ENCODE peak calls at places on chromosome 13, in six cellular contexts. One of them, this sample, is unnamed.

GRCh38 chr13:113566227-113566561 is 18.4 kb upstream of the TFDP1 start:
- DNase-seq in mucosa of descending colon: no peak
- DNase-seq in AG04449: no peak
- DNase-seq in IMR-90: no peak
- DNase-seq in K562: no peak
- DNase-seq in brain microvascular endothelial cell: no peak
- DNase-seq in this sample: no peak

GRCh38 chr13:48840366-48840765 is 135.3 kb upstream of the FNDC3A start:
- DNase-seq in mucosa of descending colon: no peak
- DNase-seq in AG04449: no peak
- DNase-seq in IMR-90: no peak
- DNase-seq in K562: no peak
- DNase-seq in brain microvascular endothelial cell: no peak
- DNase-seq in this sample: no peak

GRCh38 chr13:49995535-49996165 is 1.2 kb upstream of the TRIM13 start:
- DNase-seq in mucosa of descending colon: no peak
- DNase-seq in AG04449: no peak
- DNase-seq in IMR-90: no peak
- DNase-seq in K562: no peak
- DNase-seq in brain microvascular endothelial cell: peak; percentile 16
- DNase-seq in this sample: peak; percentile 50

GRCh38 chr13:102289606-102290005 is 112.2 kb downstream of the FGF14 start:
- DNase-seq in mucosa of descending colon: no peak
- DNase-seq in AG04449: no peak
- DNase-seq in IMR-90: peak; percentile 8
- DNase-seq in K562: no peak
- DNase-seq in brain microvascular endothelial cell: no peak
- DNase-seq in this sample: no peak

GRCh38 chr13:106691251-106691650 is 123.3 kb upstream of the ARGLU1 start:
- DNase-seq in mucosa of descending colon: no peak
- DNase-seq in AG04449: no peak
- DNase-seq in IMR-90: no peak
- DNase-seq in K562: no peak
- DNase-seq in brain microvascular endothelial cell: no peak
- DNase-seq in this sample: no peak

GRCh38 chr13:100304241-100304640 is 215.3 kb downstream of the PCCA start:
- DNase-seq in mucosa of descending colon: no peak
- DNase-seq in AG04449: no peak
- DNase-seq in IMR-90: no peak
- DNase-seq in K562: no peak
- DNase-seq in brain microvascular endothelial cell: no peak
- DNase-seq in this sample: no peak

GRCh38 chr13:63345835-63346234 is 1930.2 kb upstream of the PCDH20 start:
- DNase-seq in mucosa of descending colon: no peak
- DNase-seq in AG04449: no peak
- DNase-seq in IMR-90: no peak
- DNase-seq in K562: no peak
- DNase-seq in brain microvascular endothelial cell: no peak
- DNase-seq in this sample: no peak

GRCh38 chr13:114132419-114133121 is at the start of gene RASA3:
- DNase-seq in mucosa of descending colon: peak; percentile 86
- DNase-seq in AG04449: no peak
- DNase-seq in IMR-90: peak; percentile 79
- DNase-seq in K562: peak; percentile 93
- DNase-seq in brain microvascular endothelial cell: peak; percentile 52
- DNase-seq in this sample: peak; percentile 68

GRCh38 chr13:62212246-62212645 is 796.6 kb upstream of the PCDH20 start:
- DNase-seq in mucosa of descending colon: no peak
- DNase-seq in AG04449: no peak
- DNase-seq in IMR-90: no peak
- DNase-seq in K562: no peak
- DNase-seq in brain microvascular endothelial cell: no peak
- DNase-seq in this sample: no peak

GRCh38 chr13:62205273-62205672 is 789.6 kb upstream of the PCDH20 start:
- DNase-seq in mucosa of descending colon: no peak
- DNase-seq in AG04449: no peak
- DNase-seq in IMR-90: no peak
- DNase-seq in K562: no peak
- DNase-seq in brain microvascular endothelial cell: no peak
- DNase-seq in this sample: no peak

GRCh38 chr13:62207388-62207787 is 791.7 kb upstream of the PCDH20 start:
- DNase-seq in mucosa of descending colon: no peak
- DNase-seq in AG04449: no peak
- DNase-seq in IMR-90: no peak
- DNase-seq in K562: no peak
- DNase-seq in brain microvascular endothelial cell: no peak
- DNase-seq in this sample: no peak

GRCh38 chr13:62210951-62211350 is 795.3 kb upstream of the PCDH20 start:
- DNase-seq in mucosa of descending colon: no peak
- DNase-seq in AG04449: no peak
- DNase-seq in IMR-90: no peak
- DNase-seq in K562: no peak
- DNase-seq in brain microvascular endothelial cell: no peak
- DNase-seq in this sample: no peak

GRCh38 chr13:62209539-62209938 is 793.9 kb upstream of the PCDH20 start:
- DNase-seq in mucosa of descending colon: no peak
- DNase-seq in AG04449: no peak
- DNase-seq in IMR-90: no peak
- DNase-seq in K562: no peak
- DNase-seq in brain microvascular endothelial cell: no peak
- DNase-seq in this sample: no peak
- H3K4me3 ChIP-seq in mucosa of descending colon: no peak overlapping the region
- H3K4me3 ChIP-seq in AG04449: no peak overlapping the region
- H3K4me3 ChIP-seq in IMR-90: no peak overlapping the region
- H3K4me3 ChIP-seq in K562: no peak overlapping the region
- H3K4me3 ChIP-seq in brain microvascular endothelial cell: no peak overlapping the region
- H3K4me3 ChIP-seq in this sample: no peak overlapping the region

GRCh38 chr13:80408270-80408669 is 67.3 kb upstream of the SPRY2 start:
- DNase-seq in mucosa of descending colon: no peak
- DNase-seq in AG04449: no peak
- DNase-seq in IMR-90: no peak
- DNase-seq in K562: no peak
- DNase-seq in brain microvascular endothelial cell: no peak
- DNase-seq in this sample: no peak
- TF ChIP-seq CTCF in mucosa of descending colon: no peak
- TF ChIP-seq CTCF in AG04449: no peak
- TF ChIP-seq CTCF in IMR-90: no peak
- TF ChIP-seq CTCF in K562: peak; percentile 22
- TF ChIP-seq CTCF in brain microvascular endothelial cell: peak; percentile 18
- TF ChIP-seq CTCF in this sample: no peak

DNA sequence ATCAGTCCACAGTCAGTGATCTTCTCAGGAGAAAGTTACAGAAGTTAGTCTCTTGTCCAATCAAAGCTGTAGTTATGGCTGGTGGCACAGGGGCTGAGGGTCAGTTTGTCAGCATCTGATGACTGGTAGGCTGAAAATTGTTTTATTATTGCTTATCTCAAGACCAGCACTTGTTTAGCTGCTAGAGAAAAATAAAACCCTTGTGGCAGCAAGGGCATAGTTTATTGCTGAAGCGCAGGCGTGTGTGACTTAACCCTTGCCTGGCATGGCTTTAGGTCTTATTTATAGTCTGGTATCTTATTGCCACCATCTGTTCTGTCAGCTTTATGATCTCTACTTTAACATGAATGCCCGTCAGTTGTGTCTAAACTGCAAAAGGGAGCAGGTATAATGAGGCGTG is 154.7 kb downstream of the USP12 start:
- DNase-seq in mucosa of descending colon: no peak
- DNase-seq in AG04449: no peak
- DNase-seq in IMR-90: no peak
- DNase-seq in K562: no peak
- DNase-seq in brain microvascular endothelial cell: no peak
- DNase-seq in this sample: no peak
- H3K4me3 ChIP-seq in mucosa of descending colon: no peak overlapping the region
- H3K4me3 ChIP-seq in AG04449: no peak overlapping the region
- H3K4me3 ChIP-seq in IMR-90: no peak overlapping the region
- H3K4me3 ChIP-seq in K562: no peak overlapping the region
- H3K4me3 ChIP-seq in brain microvascular endothelial cell: no peak overlapping the region
- H3K4me3 ChIP-seq in this sample: no peak overlapping the region

DNA sequence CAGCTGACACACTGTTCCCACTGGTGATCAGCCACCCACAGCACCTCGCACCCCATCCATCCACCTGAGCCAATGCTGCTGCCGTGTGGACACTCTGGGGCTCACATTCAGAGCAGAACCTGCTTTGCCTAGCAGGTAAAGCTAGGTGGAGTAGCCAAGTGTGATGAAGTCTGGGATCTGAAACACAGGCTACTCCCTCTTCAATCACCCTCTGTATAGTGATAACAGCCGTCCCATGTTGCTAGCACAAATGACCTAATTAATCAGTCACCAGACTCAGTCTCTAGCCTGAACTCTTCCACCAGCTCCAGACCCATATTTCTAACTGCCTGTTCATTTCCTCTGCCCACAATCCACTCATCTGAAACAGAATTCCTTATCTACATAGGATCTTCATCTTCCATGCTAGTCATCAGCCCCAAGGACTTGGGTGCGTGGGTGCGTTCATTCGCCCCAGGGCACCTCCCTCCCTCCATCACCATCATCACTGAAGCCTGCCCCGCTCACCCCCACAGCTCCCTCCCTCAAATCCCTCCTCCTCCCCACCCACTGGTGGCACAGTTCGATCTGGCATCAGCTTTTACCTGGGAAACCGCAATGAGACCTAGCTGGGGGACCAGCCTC is 19.8 kb downstream of the STK24 start:
- DNase-seq in mucosa of descending colon: no peak
- DNase-seq in AG04449: no peak
- DNase-seq in IMR-90: peak; percentile 32
- DNase-seq in K562: no peak
- DNase-seq in brain microvascular endothelial cell: no peak
- DNase-seq in this sample: no peak
- TF ChIP-seq CTCF in mucosa of descending colon: no peak
- TF ChIP-seq CTCF in AG04449: no peak
- TF ChIP-seq CTCF in IMR-90: no peak
- TF ChIP-seq CTCF in K562: peak; percentile 59
- TF ChIP-seq CTCF in brain microvascular endothelial cell: peak; percentile 17
- TF ChIP-seq CTCF in this sample: no peak

DNA sequence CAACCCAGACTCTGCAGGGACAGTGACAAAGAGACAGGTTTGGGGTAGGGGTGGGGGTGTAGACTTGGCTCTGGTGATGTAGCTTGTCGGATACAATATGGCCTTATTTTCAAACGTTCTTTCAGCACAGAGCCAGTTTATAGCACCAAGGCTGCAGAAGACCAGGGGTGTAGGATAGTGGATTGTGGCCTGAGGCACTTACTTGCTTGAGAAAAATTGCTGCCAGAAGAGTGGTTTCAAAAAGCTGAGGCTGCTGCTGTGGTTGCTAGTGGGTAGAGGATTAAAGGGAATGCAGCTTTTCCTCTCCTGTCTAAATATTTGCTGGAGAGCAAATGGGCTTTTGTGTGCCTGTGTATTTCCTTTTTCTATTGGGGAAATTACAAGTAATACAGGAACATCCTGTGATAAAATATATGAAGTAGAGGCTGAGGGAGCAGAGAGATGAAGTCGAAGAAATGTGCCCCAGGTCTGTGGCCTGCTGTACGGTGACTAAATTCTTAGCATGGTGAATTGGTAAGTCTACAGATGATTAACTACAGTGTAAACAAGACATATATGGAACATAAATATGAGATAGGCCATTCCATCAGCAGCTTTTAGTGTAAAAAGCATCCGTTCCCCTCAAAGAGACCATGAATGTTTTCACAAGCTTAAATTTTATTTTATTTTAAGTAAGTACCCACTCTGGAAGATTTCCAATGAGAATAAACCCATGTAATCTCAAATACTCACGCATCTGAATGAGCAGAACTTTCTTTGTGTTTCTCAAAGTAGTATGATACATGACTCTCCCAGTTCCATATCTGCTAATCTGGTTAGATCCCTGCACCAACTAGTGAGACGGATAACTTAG is 112.9 kb downstream of the LRCH1 start:
- DNase-seq in mucosa of descending colon: no peak
- DNase-seq in AG04449: no peak
- DNase-seq in IMR-90: no peak
- DNase-seq in K562: no peak
- DNase-seq in brain microvascular endothelial cell: no peak
- DNase-seq in this sample: no peak
- H3K4me3 ChIP-seq in mucosa of descending colon: no peak overlapping the region
- H3K4me3 ChIP-seq in AG04449: no peak overlapping the region
- H3K4me3 ChIP-seq in IMR-90: no peak overlapping the region
- H3K4me3 ChIP-seq in K562: no peak overlapping the region
- H3K4me3 ChIP-seq in brain microvascular endothelial cell: no peak overlapping the region
- H3K4me3 ChIP-seq in this sample: no peak overlapping the region

GRCh38 chr13:61466280-61466679 is 50.6 kb upstream of the PCDH20 start:
- DNase-seq in mucosa of descending colon: no peak
- DNase-seq in AG04449: no peak
- DNase-seq in IMR-90: no peak
- DNase-seq in K562: no peak
- DNase-seq in brain microvascular endothelial cell: no peak
- DNase-seq in this sample: no peak
- TF ChIP-seq CTCF in mucosa of descending colon: no peak
- TF ChIP-seq CTCF in AG04449: no peak
- TF ChIP-seq CTCF in IMR-90: no peak
- TF ChIP-seq CTCF in K562: no peak
- TF ChIP-seq CTCF in brain microvascular endothelial cell: peak; percentile 36
- TF ChIP-seq CTCF in this sample: no peak

DNA sequence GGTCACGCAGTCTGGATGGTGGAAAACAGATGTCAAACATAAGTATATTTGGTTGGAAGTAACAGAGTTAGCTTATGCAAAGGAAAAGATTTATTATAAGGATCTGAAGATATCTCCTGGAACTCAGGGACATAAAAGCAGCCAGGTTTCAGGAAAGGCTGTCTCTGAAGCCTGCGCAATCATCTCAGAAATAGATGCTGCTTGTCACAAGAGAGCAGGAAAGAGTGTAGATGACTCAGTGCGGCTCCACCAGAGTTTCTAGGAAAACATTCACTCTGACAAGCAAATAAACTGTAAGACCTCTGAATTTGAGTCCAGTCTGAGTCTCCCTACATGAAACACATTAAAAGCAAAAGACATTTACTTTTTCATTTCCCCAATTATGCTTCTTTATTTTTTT is 220.4 kb upstream of the HTR2A start:
- DNase-seq in mucosa of descending colon: no peak
- DNase-seq in AG04449: peak; percentile 41
- DNase-seq in IMR-90: peak; percentile 89
- DNase-seq in K562: no peak
- DNase-seq in brain microvascular endothelial cell: peak; percentile 79
- DNase-seq in this sample: peak; percentile 85
- H3K4me3 ChIP-seq in mucosa of descending colon: no peak overlapping the region
- H3K4me3 ChIP-seq in AG04449: no peak overlapping the region
- H3K4me3 ChIP-seq in IMR-90: no peak overlapping the region
- H3K4me3 ChIP-seq in K562: no peak overlapping the region
- H3K4me3 ChIP-seq in brain microvascular endothelial cell: no peak overlapping the region
- H3K4me3 ChIP-seq in this sample: no peak overlapping the region

GRCh38 chr13:51589793-51590192 is 5.5 kb downstream of the WDFY2 start:
- DNase-seq in mucosa of descending colon: no peak
- DNase-seq in AG04449: no peak
- DNase-seq in IMR-90: no peak
- DNase-seq in K562: no peak
- DNase-seq in brain microvascular endothelial cell: no peak
- DNase-seq in this sample: no peak

GRCh38 chr13:51594432-51594831 is 10.2 kb downstream of the WDFY2 start:
- DNase-seq in mucosa of descending colon: no peak
- DNase-seq in AG04449: no peak
- DNase-seq in IMR-90: no peak
- DNase-seq in K562: no peak
- DNase-seq in brain microvascular endothelial cell: no peak
- DNase-seq in this sample: no peak

GRCh38 chr13:51590231-51590630 is 6.0 kb downstream of the WDFY2 start:
- DNase-seq in mucosa of descending colon: no peak
- DNase-seq in AG04449: no peak
- DNase-seq in IMR-90: no peak
- DNase-seq in K562: no peak
- DNase-seq in brain microvascular endothelial cell: no peak
- DNase-seq in this sample: no peak

GRCh38 chr13:51588406-51588949 is 4.2 kb downstream of the WDFY2 start:
- DNase-seq in mucosa of descending colon: no peak
- DNase-seq in AG04449: no peak
- DNase-seq in IMR-90: no peak
- DNase-seq in K562: no peak
- DNase-seq in brain microvascular endothelial cell: no peak
- DNase-seq in this sample: no peak

GRCh38 chr13:51590966-51591627 is 6.8 kb downstream of the WDFY2 start:
- DNase-seq in mucosa of descending colon: no peak
- DNase-seq in AG04449: peak; percentile 94
- DNase-seq in IMR-90: peak; percentile 90
- DNase-seq in K562: peak; percentile 11
- DNase-seq in brain microvascular endothelial cell: peak; percentile 80
- DNase-seq in this sample: peak; percentile 98
- TF ChIP-seq CTCF in mucosa of descending colon: no peak
- TF ChIP-seq CTCF in AG04449: no peak
- TF ChIP-seq CTCF in IMR-90: peak; percentile 11
- TF ChIP-seq CTCF in K562: no peak
- TF ChIP-seq CTCF in brain microvascular endothelial cell: no peak
- TF ChIP-seq CTCF in this sample: no peak

This sample was measured in fibroblast of mammary gland.